ENCODE peak calls at places on chromosomes 7 and 10, in ten cellular contexts. K is SK-N-SH, F is pancreas, X is heart right ventricle, Y is heart left ventricle, I is upper lobe of right lung, C is PC-9, V is osteoblast, H is ovary, T is hepatocyte. B is an unnamed sample.

GRCh38 chr7:45153238-45153637 is 4.4 kb upstream of the RAMP3 start:
- DNase-seq in K (no peak), F (no peak), X (no peak), Y (no peak), I (peak; percentile 5), C (no peak), V (no peak), H (no peak), T (no peak), B (no peak)

GRCh38 chr10:113735913-113736312 is 15.6 kb upstream of the PLEKHS1 start:
- DNase-seq in K (no peak), F (peak; percentile 22), X (no peak), Y (no peak), I (no peak), C (no peak), V (no peak), H (no peak), T (peak; percentile 59), B (no peak)

GRCh38 chr7:84117304-84117703 is 77.3 kb downstream of the SEMA3A start:
- DNase-seq in K (no peak), F (no peak), X (no peak), Y (no peak), I (no peak), C (no peak), V (no peak), H (no peak), T (no peak), B (no peak)

GRCh38 chr10:111840546-111840945 is 343.0 kb downstream of the GPAM start:
- DNase-seq in K (no peak), F (no peak), X (no peak), Y (no peak), I (no peak), C (no peak), V (no peak), H (no peak), T (no peak), B (no peak)

GRCh38 chr7:143305423-143306070 is 10.4 kb upstream of the CLCN1 start:
- DNase-seq in K (peak; percentile 68), F (peak; percentile 83), X (peak; percentile 75), Y (peak; percentile 64), I (peak; percentile 84), C (no peak), V (peak; percentile 79), H (peak; percentile 43), T (peak; percentile 75), B (peak; percentile 41)

GRCh38 chr7:33494473-33494872 is 365.1 kb downstream of the BBS9 start:
- DNase-seq in K (no peak), F (no peak), X (no peak), Y (no peak), I (no peak), C (no peak), V (no peak), H (no peak), T (no peak), B (no peak)

GRCh38 chr10:21873198-21873597 is 130.3 kb downstream of the DNAJC1 start:
- DNase-seq in K (no peak), F (no peak), X (no peak), Y (no peak), I (no peak), C (no peak), V (no peak), H (no peak), T (no peak), B (no peak)

GRCh38 chr7:2074694-2075093 is 158.1 kb downstream of the MAD1L1 start:
- DNase-seq in K (no peak), F (no peak), X (no peak), Y (no peak), I (no peak), C (no peak), V (no peak), H (no peak), T (no peak), B (no peak)

GRCh38 chr7:30985756-30986155 is 22.0 kb downstream of the GHRHR start:
- DNase-seq in K (no peak), F (no peak), X (no peak), Y (no peak), I (no peak), C (no peak), V (no peak), H (no peak), T (no peak), B (no peak)
- TF ChIP-seq CTCF in K (no peak), F (no peak), X (no peak), Y (no peak), I (no peak), C (no peak), V (no peak), H (no peak), T (no peak), B (no peak)

GRCh38 chr10:71780722-71781121 is 7.4 kb upstream of the VSIR start:
- DNase-seq in K (no peak), F (no peak), X (no peak), Y (no peak), I (no peak), C (no peak), V (peak; percentile 77), H (no peak), T (no peak), B (no peak)
- H3K27me3 ChIP-seq in K (no peaks in the 10 kb centered on the region), F (no peaks in the 10 kb centered on the region), X (no peaks in the 10 kb centered on the region), Y (no peaks in the 10 kb centered on the region), I (no peaks in the 10 kb centered on the region), C (no peaks in the 10 kb centered on the region), V (no peaks in the 10 kb centered on the region), H (no peaks in the 10 kb centered on the region), T (no peaks in the 10 kb centered on the region), B (no peaks in the 10 kb centered on the region)

GRCh38 chr7:519429-519973 is at the start of gene PDGFA:
- DNase-seq in K (peak; percentile 83), F (peak; percentile 64), X (no peak), Y (peak; percentile 47), I (no peak), C (no peak), V (peak; percentile 97), H (peak; percentile 53), T (peak; percentile 85), B (peak; percentile 50)

GRCh38 chr7:520503-521161 is 986 bp upstream of the PDGFA start:
- DNase-seq in K (no peak), F (no peak), X (no peak), Y (no peak), I (no peak), C (no peak), V (peak; percentile 89), H (peak; percentile 53), T (peak; percentile 70), B (peak; percentile 56)

GRCh38 chr7:517848-518629 is 1.6 kb downstream of the PDGFA start:
- DNase-seq in K (no peak), F (peak; percentile 74), X (peak; percentile 66), Y (peak; percentile 73), I (peak; percentile 82), C (peak; percentile 45), V (peak; percentile 97), H (peak; percentile 61), T (peak; percentile 83), B (peak; percentile 71)

GRCh38 chr7:519974-520458 is 370 bp upstream of the PDGFA start:
- DNase-seq in K (peak; percentile 83), F (peak; percentile 76), X (peak; percentile 57), Y (peak; percentile 64), I (peak; percentile 84), C (no peak), V (peak; percentile 99), H (peak; percentile 60), T (peak; percentile 83), B (peak; percentile 66)

GRCh38 chr7:518630-519428 is 817 bp downstream of the PDGFA start:
- DNase-seq in K (peak; percentile 85), F (peak; percentile 88), X (peak; percentile 84), Y (peak; percentile 88), I (peak; percentile 93), C (peak; percentile 62), V (peak; percentile 98), H (peak; percentile 70), T (peak; percentile 91), B (peak; percentile 79)
- H3K4me1 ChIP-seq in K (peaks cover 28% of the 10 kb centered on the region), F (peaks cover 14% of the 10 kb centered on the region), X (peaks cover 74% of the 10 kb centered on the region), Y (peaks cover 30% of the 10 kb centered on the region), I (peaks cover 39% of the 10 kb centered on the region), C (peaks cover 10% of the 10 kb centered on the region), V (peaks cover 39% of the 10 kb centered on the region), H (peaks cover 15% of the 10 kb centered on the region), T (peaks cover 41% of the 10 kb centered on the region), B (peaks cover 6% of the 10 kb centered on the region)

GRCh38 chr7:54839538-54840213 is 80.7 kb upstream of the SEC61G start:
- DNase-seq in K (peak; percentile 78), F (peak; percentile 57), X (peak; percentile 80), Y (peak; percentile 81), I (peak; percentile 86), C (peak; percentile 91), V (peak; percentile 95), H (peak; percentile 36), T (peak; percentile 30), B (peak; percentile 50)
- TF ChIP-seq CTCF in K (peak; percentile 91), F (peak; percentile 20), X (peak; percentile 72), Y (peak; percentile 58), I (peak; percentile 74), C (peak; percentile 100), V (peak; percentile 81), H (no peak), T (peak; percentile 21), B (peak; percentile 16)

B was measured in uterus.